ENCODE peak calls at places on chromosomes 13 and 19, in ten cellular contexts. V, X, Y, A, M, I, U, E, B and D are unnamed samples.

GRCh38 chr13:99119686-99120085 is 81.0 kb upstream of the UBAC2 start:
- DNase-seq in Y (no peak), X (no peak), M (no peak), E (no peak), I (peak), V (no peak), B (no peak), A (no peak), U (no peak), D (no peak)

GRCh38 chr19:55679343-55680257 is 4.6 kb downstream of the EPN1 start:
- DNase-seq in V (no peak), B (no peak), M (no peak), A (no peak), Y (no peak), U (no peak), I (no peak), X (no peak), E (no peak), D (no peak)

GRCh38 chr13:42280537-42280936 is 8.6 kb downstream of the AKAP11 start:
- DNase-seq in Y (no peak), I (no peak), B (no peak), E (no peak), U (no peak), X (no peak), A (no peak), V (no peak), M (no peak), D (no peak)

GRCh38 chr13:108496364-108497215 is 132.8 kb upstream of the MYO16 start:
- DNase-seq in I (no peak), M (no peak), X (no peak), B (no peak), A (no peak), E (no peak), U (no peak), V (peak), Y (no peak), D (no peak)

GRCh38 chr13:110581489-110582185 is 20.1 kb upstream of the RAB20 start:
- DNase-seq in E (no peak), U (no peak), X (no peak), M (no peak), A (no peak), V (no peak), B (no peak), I (no peak), Y (no peak), D (no peak)

GRCh38 chr19:55087542-55087935 is 11.9 kb downstream of the EPS8L1 start:
- DNase-seq in A (no peak), X (no peak), B (no peak), E (no peak), M (no peak), V (peak), Y (no peak), U (no peak), I (no peak), D (peak)

GRCh38 chr13:25652764-25653163 is 281.0 kb downstream of the ATP8A2 start:
- DNase-seq in U (no peak), B (no peak), I (no peak), X (no peak), M (no peak), V (no peak), E (no peak), A (no peak), Y (no peak), D (no peak)

GRCh38 chr13:40251343-40252032 is 415.0 kb downstream of the FOXO1 start:
- DNase-seq in B (no peak), E (no peak), A (peak), I (no peak), V (peak), X (no peak), U (no peak), M (no peak), Y (no peak), D (no peak)

GRCh38 chr13:73521970-73522549 is 463.3 kb downstream of the KLF5 start:
- DNase-seq in A (no peak), X (no peak), E (no peak), I (no peak), V (no peak), M (no peak), Y (no peak), U (no peak), B (no peak), D (no peak)

GRCh38 chr13:110331362-110331761 is 24.3 kb downstream of the COL4A2 start:
- DNase-seq in A (no peak), X (peak), M (no peak), E (no peak), I (no peak), V (peak), B (no peak), Y (no peak), U (no peak), D (no peak)

GRCh38 chr19:33186431-33186830 is 7.7 kb upstream of the LRP3 start:
- DNase-seq in B (no peak), V (no peak), I (no peak), U (no peak), M (no peak), Y (no peak), X (no peak), A (peak), E (no peak), D (no peak)

GRCh38 chr13:51385114-51385513 is 45.6 kb downstream of the SERPINE3 start:
- DNase-seq in A (no peak), B (no peak), E (no peak), I (no peak), M (no peak), U (no peak), Y (no peak), X (no peak), V (no peak), D (no peak)

GRCh38 chr13:109148243-109148642 is 518.8 kb downstream of the MYO16 start:
- DNase-seq in E (no peak), X (no peak), A (no peak), B (no peak), U (no peak), Y (no peak), M (no peak), V (peak), I (no peak), D (no peak)

GRCh38 chr13:46901721-46902120 is 4.9 kb upstream of the HTR2A start:
- DNase-seq in B (no peak), M (no peak), A (no peak), Y (no peak), E (no peak), V (no peak), X (no peak), U (no peak), I (no peak), D (no peak)

GRCh38 chr13:41284512-41285288 is 21.3 kb upstream of the MTRF1 start:
- DNase-seq in Y (no peak), X (no peak), B (no peak), U (peak), A (no peak), I (no peak), V (peak), M (no peak), E (no peak), D (no peak)

GRCh38 chr19:13373599-13373998 is 132.7 kb downstream of the CACNA1A start:
- DNase-seq in Y (no peak), V (no peak), M (no peak), X (no peak), A (no peak), B (no peak), U (no peak), E (no peak), I (no peak), D (no peak)

GRCh38 chr19:44142014-44142523 is 715 bp downstream of the ZNF234 start:
- DNase-seq in A (no peak), Y (no peak), X (peak), B (no peak), I (peak), V (peak), M (peak), U (no peak), E (no peak), D (no peak)

GRCh38 chr19:54035215-54036178 is 28.2 kb downstream of the VSTM1 start:
- DNase-seq in B (no peak), X (no peak), E (no peak), M (no peak), I (no peak), U (peak), Y (no peak), A (no peak), V (peak), D (no peak)

GRCh38 chr19:37007587-37008220 is 70.5 kb upstream of the ZNF420 start:
- DNase-seq in E (peak), X (peak), I (peak), V (peak), A (peak), Y (no peak), M (peak), U (no peak), B (peak), D (no peak)

GRCh38 chr13:48621056-48621455 is 32.7 kb upstream of the CYSLTR2 start:
- DNase-seq in E (no peak), Y (no peak), V (peak), B (no peak), M (no peak), X (no peak), A (no peak), U (no peak), I (no peak), D (no peak)

GRCh38 chr13:55359067-55359466 is 1781.7 kb upstream of the PRR20A start:
- DNase-seq in B (no peak), A (no peak), M (no peak), Y (no peak), U (no peak), X (no peak), I (no peak), E (no peak), V (no peak), D (no peak)

GRCh38 chr13:108200781-108201398 is 14.4 kb downstream of the LIG4 start:
- DNase-seq in Y (no peak), I (no peak), V (peak), E (no peak), X (no peak), B (no peak), U (peak), M (no peak), A (no peak), D (no peak)

GRCh38 chr13:67008075-67008668 is 222.0 kb downstream of the PCDH9 start:
- DNase-seq in B (no peak), I (no peak), Y (no peak), U (no peak), A (no peak), V (peak), X (no peak), M (no peak), E (no peak), D (no peak)

GRCh38 chr13:50290186-50290585 is 274.9 kb downstream of the KCNRG start:
- DNase-seq in V (no peak), M (no peak), I (no peak), Y (no peak), X (no peak), B (no peak), E (no peak), U (no peak), A (no peak), D (no peak)